ENCODE peak calls at places on chromosome 21, in four cellular contexts. One of them, this sample, is unnamed.
A peak's percentile ranks its signal among the peaks of the same experiment; 100 is the strongest.

GRCh38 chr21:16457498-16457897 is 727.7 kb downstream of the USP25 start:
- DNase-seq in fibroblast of the aortic adventitia: no peak
- DNase-seq in SJSA1: no peak
- DNase-seq in endodermal cell: no peak
- DNase-seq in this sample: no peak

GRCh38 chr21:44414291-44415072 is 40.8 kb upstream of the LRRC3 start:
- DNase-seq in fibroblast of the aortic adventitia: no peak
- DNase-seq in SJSA1: peak; percentile 22
- DNase-seq in endodermal cell: peak; percentile 42
- DNase-seq in this sample: no peak

GRCh38 chr21:26637346-26637745 is 64.3 kb upstream of the CYYR1 start:
- DNase-seq in fibroblast of the aortic adventitia: no peak
- DNase-seq in SJSA1: no peak
- DNase-seq in endodermal cell: no peak
- DNase-seq in this sample: peak; percentile 1

GRCh38 chr21:26096972-26097371 is 73.6 kb downstream of the APP start:
- DNase-seq in fibroblast of the aortic adventitia: no peak
- DNase-seq in SJSA1: no peak
- DNase-seq in endodermal cell: no peak
- DNase-seq in this sample: no peak

GRCh38 chr21:44869860-44870747 is 3.4 kb downstream of the PTTG1IP start:
- DNase-seq in fibroblast of the aortic adventitia: peak; percentile 96
- DNase-seq in SJSA1: peak; percentile 97
- DNase-seq in endodermal cell: peak; percentile 82
- DNase-seq in this sample: peak; percentile 90

GRCh38 chr21:32412998-32413504 is 545 bp downstream of the EVA1C start:
- DNase-seq in fibroblast of the aortic adventitia: peak; percentile 38
- DNase-seq in SJSA1: no peak
- DNase-seq in endodermal cell: no peak
- DNase-seq in this sample: no peak

GRCh38 chr21:15455819-15456462 is 273.8 kb upstream of the USP25 start:
- DNase-seq in fibroblast of the aortic adventitia: no peak
- DNase-seq in SJSA1: no peak
- DNase-seq in endodermal cell: no peak
- DNase-seq in this sample: no peak

GRCh38 chr21:27450216-27450615 is 483.3 kb upstream of the ADAMTS5 start:
- DNase-seq in fibroblast of the aortic adventitia: no peak
- DNase-seq in SJSA1: no peak
- DNase-seq in endodermal cell: no peak
- DNase-seq in this sample: no peak

GRCh38 chr21:24941316-24942185 is 665.7 kb downstream of the MRPL39 start:
- DNase-seq in fibroblast of the aortic adventitia: no peak
- DNase-seq in SJSA1: no peak
- DNase-seq in endodermal cell: no peak
- DNase-seq in this sample: no peak

GRCh38 chr21:31030367-31031106 is 7.7 kb downstream of the KRTAP19-8 start:
- DNase-seq in fibroblast of the aortic adventitia: no peak
- DNase-seq in SJSA1: no peak
- DNase-seq in endodermal cell: no peak
- DNase-seq in this sample: no peak

GRCh38 chr21:26892151-26892550 is 46.9 kb upstream of the ADAMTS1 start:
- DNase-seq in fibroblast of the aortic adventitia: no peak
- DNase-seq in SJSA1: no peak
- DNase-seq in endodermal cell: no peak
- DNase-seq in this sample: peak; percentile 29

GRCh38 chr21:26554365-26554764 is 18.7 kb downstream of the CYYR1 start:
- DNase-seq in fibroblast of the aortic adventitia: no peak
- DNase-seq in SJSA1: no peak
- DNase-seq in endodermal cell: no peak
- DNase-seq in this sample: no peak

GRCh38 chr21:27825035-27825434 is 858.1 kb upstream of the ADAMTS5 start:
- DNase-seq in fibroblast of the aortic adventitia: no peak
- DNase-seq in SJSA1: no peak
- DNase-seq in endodermal cell: peak; percentile 53
- DNase-seq in this sample: no peak

GRCh38 chr21:39483917-39484316 is 32.1 kb downstream of the SH3BGR start:
- DNase-seq in fibroblast of the aortic adventitia: peak; percentile 83
- DNase-seq in SJSA1: no peak
- DNase-seq in endodermal cell: no peak
- DNase-seq in this sample: peak; percentile 1

GRCh38 chr21:31038376-31038775 is at the start of gene KRTAP19-8:
- DNase-seq in fibroblast of the aortic adventitia: no peak
- DNase-seq in SJSA1: no peak
- DNase-seq in endodermal cell: no peak
- DNase-seq in this sample: no peak

GRCh38 chr21:26171310-26172100 is 935 bp upstream of the APP start:
- DNase-seq in fibroblast of the aortic adventitia: no peak
- DNase-seq in SJSA1: no peak
- DNase-seq in endodermal cell: no peak
- DNase-seq in this sample: no peak

GRCh38 chr21:40176732-40177131 is 309.5 kb downstream of the PCP4 start:
- DNase-seq in fibroblast of the aortic adventitia: no peak
- DNase-seq in SJSA1: no peak
- DNase-seq in endodermal cell: no peak
- DNase-seq in this sample: no peak

GRCh38 chr21:43273708-43274021 is 104.9 kb downstream of the CRYAA start:
- DNase-seq in fibroblast of the aortic adventitia: no peak
- DNase-seq in SJSA1: no peak
- DNase-seq in endodermal cell: no peak
- DNase-seq in this sample: no peak

GRCh38 chr21:43271452-43272020 is 102.7 kb downstream of the CRYAA start:
- DNase-seq in fibroblast of the aortic adventitia: no peak
- DNase-seq in SJSA1: no peak
- DNase-seq in endodermal cell: no peak
- DNase-seq in this sample: no peak

GRCh38 chr21:43274022-43274945 is 105.5 kb downstream of the CRYAA start:
- DNase-seq in fibroblast of the aortic adventitia: no peak
- DNase-seq in SJSA1: no peak
- DNase-seq in endodermal cell: no peak
- DNase-seq in this sample: no peak

GRCh38 chr21:43273016-43273707 is 104.4 kb downstream of the CRYAA start:
- DNase-seq in fibroblast of the aortic adventitia: no peak
- DNase-seq in SJSA1: no peak
- DNase-seq in endodermal cell: no peak
- DNase-seq in this sample: no peak

GRCh38 chr21:43272591-43272990 is 103.8 kb downstream of the CRYAA start:
- DNase-seq in fibroblast of the aortic adventitia: no peak
- DNase-seq in SJSA1: no peak
- DNase-seq in endodermal cell: no peak
- DNase-seq in this sample: no peak
- H3K4me3 ChIP-seq in fibroblast of the aortic adventitia: no peak overlapping the region
- H3K4me3 ChIP-seq in SJSA1: no peak overlapping the region
- H3K4me3 ChIP-seq in endodermal cell: no peak overlapping the region
- H3K4me3 ChIP-seq in this sample: no peak overlapping the region

GRCh38 chr21:35046880-35047229 is 2.2 kb downstream of the RUNX1 start:
- DNase-seq in fibroblast of the aortic adventitia: no peak
- DNase-seq in SJSA1: peak; percentile 56
- DNase-seq in endodermal cell: peak; percentile 47
- DNase-seq in this sample: peak; percentile 71
- H3K4me3 ChIP-seq in fibroblast of the aortic adventitia: peak overlapping the region; percentile 45
- H3K4me3 ChIP-seq in SJSA1: peak overlapping the region; percentile 38
- H3K4me3 ChIP-seq in endodermal cell: no peak overlapping the region
- H3K4me3 ChIP-seq in this sample: peak overlapping the region; percentile 74

GRCh38 chr21:37550618-37551405 is 184.2 kb downstream of the DYRK1A start:
- DNase-seq in fibroblast of the aortic adventitia: no peak
- DNase-seq in SJSA1: no peak
- DNase-seq in endodermal cell: peak; percentile 41
- DNase-seq in this sample: no peak
- H3K4me3 ChIP-seq in fibroblast of the aortic adventitia: no peak overlapping the region
- H3K4me3 ChIP-seq in SJSA1: no peak overlapping the region
- H3K4me3 ChIP-seq in endodermal cell: no peak overlapping the region
- H3K4me3 ChIP-seq in this sample: no peak overlapping the region

DNA sequence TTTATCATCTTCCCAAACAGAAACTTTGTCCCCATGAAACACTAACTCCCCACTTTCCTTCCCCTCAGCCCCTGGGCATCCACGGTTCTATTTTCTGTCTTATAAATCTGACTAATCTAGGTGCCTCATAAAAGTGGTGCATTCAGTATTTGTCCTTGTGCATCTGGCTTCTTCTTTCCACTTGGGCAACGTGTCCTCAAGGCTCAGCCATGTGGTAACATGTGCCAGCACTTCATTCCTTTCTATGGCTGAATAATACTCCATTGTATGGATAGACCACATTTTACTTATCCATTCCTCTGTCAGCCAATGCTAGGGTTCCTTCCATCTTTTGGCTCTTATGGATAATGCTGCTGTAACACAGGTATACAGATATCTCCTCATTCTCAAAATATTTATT is 305.0 kb upstream of the RUNX1 start:
- DNase-seq in fibroblast of the aortic adventitia: no peak
- DNase-seq in SJSA1: no peak
- DNase-seq in endodermal cell: no peak
- DNase-seq in this sample: no peak
- H3K4me3 ChIP-seq in fibroblast of the aortic adventitia: no peak overlapping the region
- H3K4me3 ChIP-seq in SJSA1: no peak overlapping the region
- H3K4me3 ChIP-seq in endodermal cell: no peak overlapping the region
- H3K4me3 ChIP-seq in this sample: no peak overlapping the region

GRCh38 chr21:41318218-41318617 is 1.6 kb downstream of the FAM3B start:
- DNase-seq in fibroblast of the aortic adventitia: no peak
- DNase-seq in SJSA1: no peak
- DNase-seq in endodermal cell: no peak
- DNase-seq in this sample: no peak

GRCh38 chr21:41317458-41317857 is 857 bp downstream of the FAM3B start:
- DNase-seq in fibroblast of the aortic adventitia: no peak
- DNase-seq in SJSA1: no peak
- DNase-seq in endodermal cell: no peak
- DNase-seq in this sample: no peak

GRCh38 chr21:41316200-41316599 is 401 bp upstream of the FAM3B start:
- DNase-seq in fibroblast of the aortic adventitia: no peak
- DNase-seq in SJSA1: no peak
- DNase-seq in endodermal cell: no peak
- DNase-seq in this sample: no peak

GRCh38 chr21:41315726-41316125 is 875 bp upstream of the FAM3B start:
- DNase-seq in fibroblast of the aortic adventitia: no peak
- DNase-seq in SJSA1: no peak
- DNase-seq in endodermal cell: no peak
- DNase-seq in this sample: no peak

GRCh38 chr21:41316641-41317392 is at the start of gene FAM3B:
- DNase-seq in fibroblast of the aortic adventitia: no peak
- DNase-seq in SJSA1: no peak
- DNase-seq in endodermal cell: peak; percentile 91
- DNase-seq in this sample: no peak
- H3K4me3 ChIP-seq in fibroblast of the aortic adventitia: no peak within 1 kb of the TSS
- H3K4me3 ChIP-seq in SJSA1: no peak within 1 kb of the TSS
- H3K4me3 ChIP-seq in endodermal cell: peak within 1 kb of the TSS; percentile 72
- H3K4me3 ChIP-seq in this sample: no peak within 1 kb of the TSS

GRCh38 chr21:45982758-45983731 is 1.5 kb downstream of the COL6A1 start:
- DNase-seq in fibroblast of the aortic adventitia: no peak
- DNase-seq in SJSA1: no peak
- DNase-seq in endodermal cell: peak; percentile 71
- DNase-seq in this sample: no peak

GRCh38 chr21:45984584-45985095 is 3.1 kb downstream of the COL6A1 start:
- DNase-seq in fibroblast of the aortic adventitia: no peak
- DNase-seq in SJSA1: no peak
- DNase-seq in endodermal cell: no peak
- DNase-seq in this sample: no peak

GRCh38 chr21:45985471-45986315 is 4.1 kb downstream of the COL6A1 start:
- DNase-seq in fibroblast of the aortic adventitia: no peak
- DNase-seq in SJSA1: no peak
- DNase-seq in endodermal cell: no peak
- DNase-seq in this sample: no peak

GRCh38 chr21:45982256-45982757 is 737 bp downstream of the COL6A1 start:
- DNase-seq in fibroblast of the aortic adventitia: no peak
- DNase-seq in SJSA1: no peak
- DNase-seq in endodermal cell: no peak
- DNase-seq in this sample: no peak

GRCh38 chr21:45983981-45984551 is 2.5 kb downstream of the COL6A1 start:
- DNase-seq in fibroblast of the aortic adventitia: peak; percentile 52
- DNase-seq in SJSA1: no peak
- DNase-seq in endodermal cell: no peak
- DNase-seq in this sample: peak; percentile 61
- H3K4me3 ChIP-seq in fibroblast of the aortic adventitia: peak overlapping the region; percentile 95
- H3K4me3 ChIP-seq in SJSA1: no peak overlapping the region
- H3K4me3 ChIP-seq in endodermal cell: no peak overlapping the region
- H3K4me3 ChIP-seq in this sample: peak overlapping the region; percentile 96

DNA sequence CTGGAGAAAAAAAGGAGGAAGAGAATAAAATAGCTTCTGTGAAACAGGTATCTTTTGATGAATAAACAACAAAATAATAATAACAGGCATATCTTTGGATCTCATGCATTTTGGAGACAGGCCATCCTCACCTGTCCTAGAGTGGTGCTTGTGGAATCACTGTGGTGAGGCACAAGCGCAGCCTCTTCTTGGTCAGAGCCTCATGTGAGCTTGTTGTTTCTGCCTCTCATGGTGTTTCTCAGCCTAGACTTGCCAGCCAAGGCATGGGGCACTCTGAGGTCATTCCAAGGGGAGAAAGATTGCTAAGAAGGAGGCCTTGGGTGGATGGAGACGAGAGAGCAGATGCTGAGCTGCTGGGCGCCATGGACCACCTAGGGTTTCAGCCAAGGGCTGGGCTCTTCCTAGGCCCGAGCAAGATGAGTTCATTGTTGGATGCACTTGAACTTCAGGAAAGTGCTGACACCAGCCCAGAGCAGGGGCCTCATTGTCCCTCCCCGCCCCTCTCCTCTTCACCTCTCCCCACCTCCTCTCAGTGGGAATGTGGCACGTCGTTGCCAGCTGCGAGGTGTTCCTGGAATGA is 49.5 kb downstream of the ATP5PO start:
- DNase-seq in fibroblast of the aortic adventitia: no peak
- DNase-seq in SJSA1: no peak
- DNase-seq in endodermal cell: no peak
- DNase-seq in this sample: no peak
- H3K4me3 ChIP-seq in fibroblast of the aortic adventitia: no peak overlapping the region
- H3K4me3 ChIP-seq in SJSA1: no peak overlapping the region
- H3K4me3 ChIP-seq in endodermal cell: no peak overlapping the region
- H3K4me3 ChIP-seq in this sample: no peak overlapping the region

DNA sequence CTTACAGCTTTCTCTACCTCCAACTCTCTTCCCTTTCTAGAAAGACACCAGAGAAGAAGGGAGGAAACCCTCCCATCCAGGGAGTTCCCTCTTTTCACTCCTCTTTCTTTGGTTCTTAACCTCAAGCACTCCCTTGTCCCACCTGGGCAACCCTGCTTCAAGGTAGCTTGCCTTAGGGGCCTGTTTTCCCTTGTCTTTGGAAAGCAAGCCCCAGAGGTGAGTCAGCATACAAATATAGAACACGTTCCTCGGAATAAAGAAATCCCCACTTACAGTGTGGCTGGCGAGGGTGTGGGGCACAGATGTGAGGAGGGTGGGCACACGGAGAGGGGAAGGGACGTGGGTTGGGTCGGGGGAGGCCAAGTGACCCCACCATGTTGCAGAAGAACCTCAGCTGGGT is 26.1 kb upstream of the KCNE2 start:
- DNase-seq in fibroblast of the aortic adventitia: no peak
- DNase-seq in SJSA1: peak; percentile 44
- DNase-seq in endodermal cell: peak; percentile 17
- DNase-seq in this sample: no peak
- H3K4me3 ChIP-seq in fibroblast of the aortic adventitia: no peak overlapping the region
- H3K4me3 ChIP-seq in SJSA1: no peak overlapping the region
- H3K4me3 ChIP-seq in endodermal cell: no peak overlapping the region
- H3K4me3 ChIP-seq in this sample: no peak overlapping the region